ENCODE peak calls at places on chromosomes 12 and 14, in seven cellular contexts. One of them, this sample, is unnamed.

GRCh38 chr12:109097435-109098141 is at the start of gene UNG:
- DNase-seq in D721Med: peak
- DNase-seq in GM10248: peak
- DNase-seq in cardiac fibroblast: peak
- DNase-seq in HCT116: peak
- DNase-seq in neural crest cell: peak
- DNase-seq in left lung: peak
- DNase-seq in this sample: peak

GRCh38 chr14:106691601-106692291 is 1165.4 kb downstream of the TMEM121 start:
- DNase-seq in D721Med: no peak
- DNase-seq in GM10248: peak
- DNase-seq in cardiac fibroblast: no peak
- DNase-seq in HCT116: no peak
- DNase-seq in neural crest cell: no peak
- DNase-seq in left lung: peak
- DNase-seq in this sample: peak

GRCh38 chr12:131586761-131587160 is 124.1 kb upstream of the SFSWAP start:
- DNase-seq in D721Med: no peak
- DNase-seq in GM10248: no peak
- DNase-seq in cardiac fibroblast: no peak
- DNase-seq in HCT116: no peak
- DNase-seq in neural crest cell: no peak
- DNase-seq in left lung: no peak
- DNase-seq in this sample: no peak

GRCh38 chr12:1776139-1776975 is 44.0 kb upstream of the LRTM2 start:
- DNase-seq in D721Med: no peak
- DNase-seq in GM10248: no peak
- DNase-seq in cardiac fibroblast: peak
- DNase-seq in HCT116: no peak
- DNase-seq in neural crest cell: no peak
- DNase-seq in left lung: no peak
- DNase-seq in this sample: no peak

GRCh38 chr14:22536853-22537338 is 52.1 kb downstream of the DAD1 start:
- DNase-seq in D721Med: no peak
- DNase-seq in GM10248: peak
- DNase-seq in cardiac fibroblast: peak
- DNase-seq in HCT116: peak
- DNase-seq in neural crest cell: no peak
- DNase-seq in left lung: no peak
- DNase-seq in this sample: peak

GRCh38 chr14:34252227-34252626 is 209.8 kb downstream of the SPTSSA start:
- DNase-seq in D721Med: no peak
- DNase-seq in GM10248: no peak
- DNase-seq in cardiac fibroblast: no peak
- DNase-seq in HCT116: no peak
- DNase-seq in neural crest cell: no peak
- DNase-seq in left lung: no peak
- DNase-seq in this sample: no peak

GRCh38 chr14:105853089-105853906 is 326.9 kb downstream of the TMEM121 start:
- DNase-seq in D721Med: no peak
- DNase-seq in GM10248: no peak
- DNase-seq in cardiac fibroblast: no peak
- DNase-seq in HCT116: no peak
- DNase-seq in neural crest cell: no peak
- DNase-seq in left lung: peak
- DNase-seq in this sample: no peak

GRCh38 chr14:105117257-105117646 is 51.3 kb downstream of the JAG2 start:
- DNase-seq in D721Med: no peak
- DNase-seq in GM10248: no peak
- DNase-seq in cardiac fibroblast: no peak
- DNase-seq in HCT116: no peak
- DNase-seq in neural crest cell: no peak
- DNase-seq in left lung: no peak
- DNase-seq in this sample: no peak

GRCh38 chr14:91415794-91416743 is 1.6 kb downstream of the CCDC88C start:
- DNase-seq in D721Med: no peak
- DNase-seq in GM10248: peak
- DNase-seq in cardiac fibroblast: no peak
- DNase-seq in HCT116: no peak
- DNase-seq in neural crest cell: no peak
- DNase-seq in left lung: no peak
- DNase-seq in this sample: peak

GRCh38 chr14:41280745-41281144 is 325.9 kb upstream of the LRFN5 start:
- DNase-seq in D721Med: no peak
- DNase-seq in GM10248: no peak
- DNase-seq in cardiac fibroblast: peak
- DNase-seq in HCT116: no peak
- DNase-seq in neural crest cell: no peak
- DNase-seq in left lung: no peak
- DNase-seq in this sample: no peak
- TF ChIP-seq CTCF in D721Med: peak
- TF ChIP-seq CTCF in GM10248: no peak
- TF ChIP-seq CTCF in cardiac fibroblast: peak
- TF ChIP-seq CTCF in HCT116: peak
- TF ChIP-seq CTCF in neural crest cell: peak
- TF ChIP-seq CTCF in left lung: no peak
- TF ChIP-seq CTCF in this sample: no peak

DNA sequence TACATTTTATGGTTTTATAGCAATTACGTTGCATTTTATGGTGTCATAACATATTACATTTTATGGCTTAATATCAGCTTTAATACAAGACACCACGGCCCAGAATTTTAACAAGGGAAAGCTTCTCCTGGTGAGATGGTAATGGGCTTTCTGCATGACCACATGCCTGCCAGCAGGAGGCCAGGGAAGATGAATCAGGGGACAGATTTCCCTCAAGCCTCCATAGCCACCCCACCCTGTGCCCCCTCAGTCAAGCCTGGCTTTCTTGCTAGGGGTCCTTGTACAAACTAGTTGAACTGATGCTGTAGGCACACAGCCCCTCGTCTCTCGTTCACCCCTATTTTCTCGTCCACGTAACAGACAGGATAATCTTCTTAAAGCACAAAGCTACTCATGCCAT is 56.6 kb downstream of the HSPB8 start:
- DNase-seq in D721Med: no peak
- DNase-seq in GM10248: no peak
- DNase-seq in cardiac fibroblast: no peak
- DNase-seq in HCT116: no peak
- DNase-seq in neural crest cell: no peak
- DNase-seq in left lung: no peak
- DNase-seq in this sample: no peak
- TF ChIP-seq CTCF in D721Med: peak
- TF ChIP-seq CTCF in GM10248: no peak
- TF ChIP-seq CTCF in cardiac fibroblast: peak
- TF ChIP-seq CTCF in HCT116: peak
- TF ChIP-seq CTCF in neural crest cell: peak
- TF ChIP-seq CTCF in left lung: no peak
- TF ChIP-seq CTCF in this sample: no peak

GRCh38 chr12:114355389-114356088 is 50.4 kb downstream of the TBX5 start:
- DNase-seq in D721Med: no peak
- DNase-seq in GM10248: no peak
- DNase-seq in cardiac fibroblast: peak
- DNase-seq in HCT116: peak
- DNase-seq in neural crest cell: no peak
- DNase-seq in left lung: peak
- DNase-seq in this sample: no peak
- TF ChIP-seq CTCF in D721Med: no peak
- TF ChIP-seq CTCF in GM10248: no peak
- TF ChIP-seq CTCF in cardiac fibroblast: peak
- TF ChIP-seq CTCF in HCT116: peak
- TF ChIP-seq CTCF in neural crest cell: peak
- TF ChIP-seq CTCF in left lung: no peak
- TF ChIP-seq CTCF in this sample: no peak

DNA sequence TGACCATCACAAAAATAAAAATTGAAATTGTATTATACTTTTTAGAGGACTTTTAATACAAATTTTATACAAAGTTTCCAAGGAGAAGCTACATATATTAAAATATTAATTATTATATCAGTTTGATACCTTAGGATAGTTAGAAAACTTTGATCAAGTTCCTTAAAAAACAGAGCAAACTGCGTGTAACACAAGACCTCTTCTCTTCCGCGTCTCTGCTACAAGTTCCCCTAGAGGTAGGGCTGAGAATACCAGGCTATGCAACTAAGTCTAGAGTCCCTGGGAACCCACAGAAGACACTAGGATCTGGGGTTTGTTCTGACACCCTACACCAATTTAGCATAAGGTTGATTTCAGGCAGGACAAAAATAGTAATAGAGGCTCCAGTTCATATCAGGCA is 319.0 kb downstream of the FOXG1 start:
- DNase-seq in D721Med: no peak
- DNase-seq in GM10248: no peak
- DNase-seq in cardiac fibroblast: peak
- DNase-seq in HCT116: no peak
- DNase-seq in neural crest cell: no peak
- DNase-seq in left lung: no peak
- DNase-seq in this sample: no peak
- TF ChIP-seq CTCF in D721Med: no peak
- TF ChIP-seq CTCF in GM10248: no peak
- TF ChIP-seq CTCF in cardiac fibroblast: peak
- TF ChIP-seq CTCF in HCT116: no peak
- TF ChIP-seq CTCF in neural crest cell: peak
- TF ChIP-seq CTCF in left lung: no peak
- TF ChIP-seq CTCF in this sample: no peak

GRCh38 chr14:100285913-100286400 is 20.3 kb downstream of the SLC25A29 start:
- DNase-seq in D721Med: no peak
- DNase-seq in GM10248: no peak
- DNase-seq in cardiac fibroblast: no peak
- DNase-seq in HCT116: no peak
- DNase-seq in neural crest cell: no peak
- DNase-seq in left lung: no peak
- DNase-seq in this sample: no peak
- TF ChIP-seq CTCF in D721Med: no peak
- TF ChIP-seq CTCF in GM10248: no peak
- TF ChIP-seq CTCF in cardiac fibroblast: no peak
- TF ChIP-seq CTCF in HCT116: no peak
- TF ChIP-seq CTCF in neural crest cell: no peak
- TF ChIP-seq CTCF in left lung: no peak
- TF ChIP-seq CTCF in this sample: no peak

GRCh38 chr14:103068351-103069073 is 11.2 kb upstream of the CDC42BPB start:
- DNase-seq in D721Med: no peak
- DNase-seq in GM10248: no peak
- DNase-seq in cardiac fibroblast: no peak
- DNase-seq in HCT116: no peak
- DNase-seq in neural crest cell: no peak
- DNase-seq in left lung: no peak
- DNase-seq in this sample: no peak

GRCh38 chr14:103065861-103066260 is 8.5 kb upstream of the CDC42BPB start:
- DNase-seq in D721Med: no peak
- DNase-seq in GM10248: no peak
- DNase-seq in cardiac fibroblast: no peak
- DNase-seq in HCT116: no peak
- DNase-seq in neural crest cell: no peak
- DNase-seq in left lung: no peak
- DNase-seq in this sample: no peak

GRCh38 chr14:103064978-103065377 is 7.6 kb upstream of the CDC42BPB start:
- DNase-seq in D721Med: no peak
- DNase-seq in GM10248: no peak
- DNase-seq in cardiac fibroblast: no peak
- DNase-seq in HCT116: no peak
- DNase-seq in neural crest cell: no peak
- DNase-seq in left lung: no peak
- DNase-seq in this sample: no peak

GRCh38 chr14:103066399-103066798 is 9.1 kb upstream of the CDC42BPB start:
- DNase-seq in D721Med: no peak
- DNase-seq in GM10248: no peak
- DNase-seq in cardiac fibroblast: peak
- DNase-seq in HCT116: no peak
- DNase-seq in neural crest cell: no peak
- DNase-seq in left lung: no peak
- DNase-seq in this sample: no peak

DNA sequence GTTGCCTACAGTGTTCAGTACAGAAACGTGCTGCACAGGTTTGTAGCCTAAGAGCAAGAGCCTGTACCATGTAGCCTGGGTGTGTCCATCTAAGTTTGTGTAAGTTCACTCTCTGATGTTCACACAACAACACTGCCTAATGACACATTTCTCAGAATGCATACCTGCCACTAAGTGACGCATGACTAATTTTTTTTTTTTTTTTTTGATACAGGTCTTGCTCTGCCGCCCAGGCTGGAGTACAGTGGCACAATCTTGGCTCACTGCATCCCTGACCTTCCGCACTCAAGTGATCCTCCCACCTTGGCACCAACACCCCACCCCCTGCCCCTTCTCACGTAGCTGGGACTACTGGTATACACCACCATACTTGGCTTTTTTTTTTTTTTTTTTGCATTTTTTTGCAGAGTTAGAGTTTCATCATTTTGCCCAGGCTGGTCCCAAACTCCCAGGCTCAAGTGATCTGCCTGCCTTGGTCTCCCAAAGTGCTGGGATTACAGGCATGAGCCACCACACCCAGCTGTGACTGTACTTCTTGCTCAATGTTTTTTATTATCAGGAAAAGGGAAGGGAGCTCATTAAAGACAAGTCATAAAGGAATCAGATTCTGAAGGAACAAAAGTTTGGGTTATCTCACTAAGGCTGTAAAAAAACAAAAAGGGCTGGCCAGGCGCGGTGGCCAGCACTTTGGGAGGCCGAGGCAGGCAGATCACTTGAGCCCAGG is 10.0 kb upstream of the CDC42BPB start:
- DNase-seq in D721Med: no peak
- DNase-seq in GM10248: no peak
- DNase-seq in cardiac fibroblast: peak
- DNase-seq in HCT116: peak
- DNase-seq in neural crest cell: no peak
- DNase-seq in left lung: no peak
- DNase-seq in this sample: no peak
- TF ChIP-seq CTCF in D721Med: no peak
- TF ChIP-seq CTCF in GM10248: no peak
- TF ChIP-seq CTCF in cardiac fibroblast: no peak
- TF ChIP-seq CTCF in HCT116: no peak
- TF ChIP-seq CTCF in neural crest cell: no peak
- TF ChIP-seq CTCF in left lung: no peak
- TF ChIP-seq CTCF in this sample: no peak